ENCODE peak calls at places on chromosome 4, in seven cellular contexts. G, R, A, H, P, B and I are unnamed samples.

GRCh38 chr4:7659429-7660175 is 224.9 kb upstream of the PSAPL1 start:
- DNase-seq in G (no peak), R (no peak), A (no peak), H (no peak), P (peak; percentile 18), B (no peak), I (no peak)

GRCh38 chr4:94516067-94516466 is 64.3 kb downstream of the PDLIM5 start:
- DNase-seq in G (peak; percentile 23), R (no peak), A (no peak), H (no peak), P (no peak), B (no peak), I (no peak)

GRCh38 chr4:102734591-102735385 is 26.0 kb downstream of the MANBA start:
- DNase-seq in G (no peak), R (no peak), A (no peak), H (no peak), P (no peak), B (no peak), I (no peak)

GRCh38 chr4:17490575-17491059 is 21.3 kb downstream of the QDPR start:
- DNase-seq in G (peak; percentile 41), R (no peak), A (no peak), H (no peak), P (no peak), B (no peak), I (no peak)

GRCh38 chr4:78650106-78651021 is 98.8 kb downstream of the ANXA3 start:
- DNase-seq in G (peak; percentile 46), R (no peak), A (peak; percentile 20), H (no peak), P (no peak), B (no peak), I (no peak)

GRCh38 chr4:8568068-8568668 is 12.0 kb upstream of the GPR78 start:
- DNase-seq in G (no peak), R (no peak), A (no peak), H (no peak), P (no peak), B (no peak), I (no peak)

GRCh38 chr4:76703123-76703490 is 194.8 kb downstream of the SOWAHB start:
- DNase-seq in G (no peak), R (no peak), A (no peak), H (no peak), P (no peak), B (no peak), I (no peak)

GRCh38 chr4:130165381-130165780 is 1069.4 kb downstream of the C4orf33 start:
- DNase-seq in G (no peak), R (no peak), A (no peak), H (no peak), P (no peak), B (no peak), I (no peak)

GRCh38 chr4:180923476-180923875 is 1319.7 kb upstream of the TENM3 start:
- DNase-seq in G (no peak), R (no peak), A (no peak), H (no peak), P (no peak), B (no peak), I (no peak)

DNA sequence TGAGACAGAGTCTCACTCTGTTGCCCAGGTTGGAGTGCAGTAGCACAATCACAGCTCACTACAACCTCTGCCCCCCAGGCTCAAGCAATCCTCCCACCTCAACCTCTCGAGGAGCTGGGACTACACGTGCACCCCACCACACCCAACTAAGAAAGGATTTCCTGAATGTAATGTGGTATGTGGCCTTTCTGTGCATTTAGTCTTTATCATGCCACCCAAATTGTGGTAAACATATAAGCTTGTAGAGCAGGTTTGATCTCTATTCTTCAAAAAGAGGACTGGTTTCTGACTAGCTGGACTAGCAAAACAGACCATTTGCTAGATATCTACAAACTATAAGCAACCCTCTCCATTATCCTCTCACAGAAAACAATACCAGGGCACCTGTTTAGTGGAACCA is 33.6 kb downstream of the ELOVL6 start:
- DNase-seq in G (no peak), R (no peak), A (no peak), H (no peak), P (no peak), B (no peak), I (no peak)
- H3K27ac ChIP-seq in G (no peak overlapping the region), R (no peak overlapping the region), A (peak overlapping the region; percentile 98), H (peak overlapping the region; percentile 28), P (no peak overlapping the region), B (peak overlapping the region; percentile 66), I (no peak overlapping the region)

DNA sequence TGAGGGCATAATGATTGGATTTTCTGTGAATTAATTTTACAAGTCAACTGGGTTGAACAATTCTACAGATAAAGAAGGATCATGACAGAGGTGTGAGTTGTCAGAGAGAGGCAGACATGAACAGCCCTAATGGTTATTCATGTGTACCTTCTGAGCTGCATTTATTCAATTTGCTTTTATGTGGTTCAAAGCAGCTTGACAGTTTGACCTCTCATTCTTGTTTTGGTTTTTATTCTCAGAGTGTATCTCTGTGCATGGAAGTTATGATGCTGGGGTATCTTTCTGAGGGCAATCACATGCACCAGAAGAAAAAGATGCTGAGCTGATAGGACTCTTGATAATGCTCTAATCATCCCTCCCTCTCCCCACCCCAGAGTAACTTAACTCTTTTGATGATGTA is 169.3 kb upstream of the NPY2R start:
- DNase-seq in G (no peak), R (no peak), A (no peak), H (no peak), P (no peak), B (no peak), I (no peak)
- H3K4me3 ChIP-seq in G (no peak overlapping the region), R (no peak overlapping the region), A (no peak overlapping the region), H (no peak overlapping the region), P (no peak overlapping the region), B (no peak overlapping the region), I (no peak overlapping the region)

DNA sequence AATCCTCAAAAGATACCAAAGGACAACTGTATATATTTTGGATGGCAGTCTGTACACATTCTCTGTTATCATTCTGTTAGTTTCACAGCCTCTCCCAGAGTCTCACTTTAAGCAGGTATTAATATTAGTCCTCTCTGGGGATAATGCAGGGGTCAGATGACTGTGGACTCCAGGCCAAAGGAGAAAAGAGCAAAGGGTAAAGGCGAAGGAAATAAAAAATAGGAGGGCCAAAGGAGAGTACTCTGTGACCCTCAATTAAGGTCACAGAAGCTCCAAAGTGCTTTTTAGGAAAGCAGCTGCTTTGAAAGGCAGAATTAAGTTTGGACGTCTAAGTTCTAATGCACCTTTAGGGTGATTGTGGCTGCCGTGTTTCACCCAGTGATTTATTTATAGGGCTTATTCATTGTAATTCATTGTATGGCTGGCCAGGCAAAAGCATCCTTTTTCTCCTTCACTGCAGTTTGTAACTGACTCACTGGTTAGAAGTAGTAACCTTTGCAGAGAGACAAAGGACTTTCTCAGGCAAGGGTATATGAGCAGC is 7.8 kb downstream of the MSMO1 start:
- DNase-seq in G (no peak), R (no peak), A (no peak), H (no peak), P (no peak), B (no peak), I (no peak)
- H3K4me1 ChIP-seq in G (no peaks in the 10 kb centered on the region), R (peaks cover 9% of the 10 kb centered on the region), A (peaks cover 15% of the 10 kb centered on the region), H (no peaks in the 10 kb centered on the region), P (no peaks in the 10 kb centered on the region), B (no peaks in the 10 kb centered on the region), I (peaks cover 1% of the 10 kb centered on the region)

GRCh38 chr4:72744103-72744725 is 175.2 kb upstream of the ADAMTS3 start:
- DNase-seq in G (peak; percentile 36), R (no peak), A (no peak), H (no peak), P (no peak), B (no peak), I (no peak)

GRCh38 chr4:72743078-72743477 is 174.1 kb upstream of the ADAMTS3 start:
- DNase-seq in G (no peak), R (no peak), A (no peak), H (no peak), P (no peak), B (no peak), I (no peak)
- H3K27ac ChIP-seq in G (no peak overlapping the region), R (no peak overlapping the region), A (no peak overlapping the region), H (no peak overlapping the region), P (no peak overlapping the region), B (no peak overlapping the region), I (no peak overlapping the region)

DNA sequence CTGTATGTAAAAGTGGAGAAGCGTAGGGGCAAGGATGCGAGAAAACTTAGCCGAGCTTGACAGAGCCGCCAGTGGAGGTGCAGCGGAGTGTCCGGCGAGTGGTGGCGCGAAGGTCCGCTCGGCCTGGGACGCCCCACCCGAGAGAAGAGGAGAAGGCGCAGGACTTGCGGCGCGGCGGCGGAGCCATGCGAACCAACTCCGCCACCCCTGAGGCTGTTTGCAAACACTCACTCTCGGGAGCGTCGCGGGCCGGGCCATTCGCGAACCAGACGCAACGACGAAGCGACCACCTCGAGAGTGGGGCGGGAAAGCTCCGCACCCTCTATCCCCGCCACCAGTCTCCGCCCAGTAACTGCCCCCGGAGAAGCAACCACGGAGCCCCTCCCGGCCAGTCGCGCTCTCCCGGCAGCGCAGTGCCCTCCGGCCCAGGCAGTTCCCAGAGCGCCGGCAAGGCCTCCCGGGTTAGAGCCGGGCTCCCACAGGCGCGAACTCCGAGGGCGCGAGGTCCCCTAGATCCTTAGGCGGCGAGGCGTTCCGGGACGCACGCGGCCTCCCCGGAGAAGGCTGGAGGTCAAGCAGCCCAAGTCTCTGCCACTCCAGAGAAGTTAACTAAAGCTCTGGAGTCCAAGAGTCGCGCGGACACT is 2.2 kb upstream of the MAB21L2 start:
- DNase-seq in G (no peak), R (no peak), A (no peak), H (no peak), P (peak; percentile 53), B (peak; percentile 22), I (peak; percentile 27)
- H3K4me3 ChIP-seq in G (no peak overlapping the region), R (peak overlapping the region; percentile 31), A (no peak overlapping the region), H (peak overlapping the region; percentile 28), P (peak overlapping the region; percentile 57), B (peak overlapping the region; percentile 49), I (peak overlapping the region; percentile 3)